ENCODE peak calls at places on chromosomes 1 and 21, in nine cellular contexts. Y is GM06990, T is fibroblast of mammary gland, Q is RWPE1, F is fibroblast of pulmonary artery, W is HFFc6, R is nephron progenitor cell, S is GM13976, N is tibial nerve. X is an unnamed sample.

GRCh38 chr1:102861247-102861646 is 247.1 kb downstream of the COL11A1 start:
- DNase-seq in Y (no peak), T (no peak), Q (no peak), F (no peak), W (no peak), R (no peak), S (no peak), N (no peak), X (no peak)

GRCh38 chr1:43358121-43358745 is 548 bp upstream of the CDC20 start:
- DNase-seq in Y (peak; percentile 19), T (peak; percentile 59), Q (peak; percentile 48), F (peak; percentile 49), W (peak; percentile 38), R (no peak), S (peak; percentile 73), N (no peak), X (no peak)

GRCh38 chr1:52186449-52186848 is 44.6 kb downstream of the ZFYVE9 start:
- DNase-seq in Y (no peak), T (peak; percentile 13), Q (no peak), F (peak; percentile 46), W (no peak), R (no peak), S (no peak), N (no peak), X (no peak)

GRCh38 chr1:25641931-25642611 is 25.5 kb downstream of the MAN1C1 start:
- DNase-seq in Y (no peak), T (peak; percentile 79), Q (no peak), F (peak; percentile 54), W (no peak), R (no peak), S (no peak), N (no peak), X (peak; percentile 7)

GRCh38 chr1:25619101-25619890 is 2.7 kb downstream of the MAN1C1 start:
- DNase-seq in Y (peak; percentile 28), T (no peak), Q (no peak), F (peak; percentile 28), W (no peak), R (peak; percentile 82), S (no peak), N (no peak), X (peak; percentile 37)

GRCh38 chr1:239735081-239735480 is 348.7 kb downstream of the CHRM3 start:
- DNase-seq in Y (no peak), T (no peak), Q (no peak), F (no peak), W (no peak), R (no peak), S (no peak), N (no peak), X (no peak)

GRCh38 chr1:43650306-43650941 is 475 bp downstream of the KDM4A start:
- DNase-seq in Y (peak; percentile 87), T (peak; percentile 99), Q (peak; percentile 100), F (peak; percentile 99), W (peak; percentile 98), R (peak; percentile 93), S (peak; percentile 99), N (peak; percentile 93), X (peak; percentile 91)

GRCh38 chr1:155062702-155063411 is 683 bp upstream of the EFNA4 start:
- DNase-seq in Y (peak; percentile 77), T (peak; percentile 47), Q (no peak), F (peak; percentile 40), W (no peak), R (peak; percentile 92), S (peak; percentile 88), N (no peak), X (peak; percentile 89)

GRCh38 chr1:59985901-59986735 is 59.5 kb upstream of the CYP2J2 start:
- DNase-seq in Y (no peak), T (peak; percentile 71), Q (no peak), F (peak; percentile 12), W (no peak), R (no peak), S (no peak), N (no peak), X (no peak)

GRCh38 chr1:154619181-154619948 is 11.4 kb upstream of the ADAR start:
- DNase-seq in Y (no peak), T (no peak), Q (no peak), F (no peak), W (no peak), R (no peak), S (no peak), N (no peak), X (no peak)

GRCh38 chr21:44800971-44801467 is 601 bp downstream of the UBE2G2 start:
- DNase-seq in Y (no peak), T (peak; percentile 39), Q (peak; percentile 59), F (peak; percentile 35), W (peak; percentile 28), R (peak; percentile 27), S (peak; percentile 77), N (no peak), X (no peak)

GRCh38 chr1:7896994-7897393 is 43.6 kb downstream of the TNFRSF9 start:
- DNase-seq in Y (no peak), T (no peak), Q (no peak), F (no peak), W (no peak), R (no peak), S (no peak), N (no peak), X (no peak)

GRCh38 chr1:48208652-48209051 is 13.9 kb upstream of the SLC5A9 start:
- DNase-seq in Y (no peak), T (no peak), Q (no peak), F (no peak), W (no peak), R (no peak), S (no peak), N (no peak), X (no peak)

GRCh38 chr1:77899647-77900320 is 11.4 kb downstream of the NEXN start:
- DNase-seq in Y (no peak), T (peak; percentile 47), Q (no peak), F (peak; percentile 31), W (no peak), R (no peak), S (no peak), N (no peak), X (no peak)

GRCh38 chr21:35940074-35940927 is 120.0 kb downstream of the SETD4 start:
- DNase-seq in Y (no peak), T (peak; percentile 86), Q (peak; percentile 51), F (peak; percentile 86), W (peak; percentile 75), R (peak; percentile 35), S (peak; percentile 38), N (peak; percentile 25), X (no peak)

GRCh38 chr1:25204797-25205441 is 27.4 kb downstream of the SYF2 start:
- DNase-seq in Y (no peak), T (peak; percentile 70), Q (peak; percentile 72), F (peak; percentile 70), W (peak; percentile 74), R (no peak), S (peak; percentile 70), N (no peak), X (no peak)

GRCh38 chr1:225745231-225745630 is 32.4 kb upstream of the SRP9 start:
- DNase-seq in Y (no peak), T (no peak), Q (no peak), F (no peak), W (no peak), R (no peak), S (no peak), N (no peak), X (no peak)

DNA sequence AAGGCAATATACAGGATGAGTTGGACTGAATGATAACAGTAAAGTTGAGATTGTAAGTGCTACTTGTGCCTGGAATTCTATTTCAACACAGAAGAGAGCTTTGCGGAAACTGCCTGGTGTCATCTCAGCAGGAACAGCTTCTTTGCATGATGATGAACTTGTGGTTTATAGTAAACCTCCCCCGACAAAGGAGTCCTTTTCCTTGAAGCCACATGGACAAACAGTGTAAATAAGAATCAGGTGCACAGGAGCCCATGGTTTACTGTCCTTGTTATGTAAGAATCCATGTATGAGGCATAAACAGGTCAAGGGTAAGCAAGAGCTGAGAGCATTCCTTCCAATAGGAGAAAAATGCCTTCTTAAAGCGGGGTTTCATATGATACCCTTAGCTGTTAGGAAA is 66.2 kb downstream of the PCNX2 start:
- DNase-seq in Y (no peak), T (peak; percentile 19), Q (no peak), F (no peak), W (no peak), R (no peak), S (no peak), N (no peak), X (no peak)
- TF ChIP-seq CTCF in Y (no peak), T (no peak), Q (no peak), F (no peak), W (no peak), R (no peak), S (no peak), N (no peak), X (no peak)

DNA sequence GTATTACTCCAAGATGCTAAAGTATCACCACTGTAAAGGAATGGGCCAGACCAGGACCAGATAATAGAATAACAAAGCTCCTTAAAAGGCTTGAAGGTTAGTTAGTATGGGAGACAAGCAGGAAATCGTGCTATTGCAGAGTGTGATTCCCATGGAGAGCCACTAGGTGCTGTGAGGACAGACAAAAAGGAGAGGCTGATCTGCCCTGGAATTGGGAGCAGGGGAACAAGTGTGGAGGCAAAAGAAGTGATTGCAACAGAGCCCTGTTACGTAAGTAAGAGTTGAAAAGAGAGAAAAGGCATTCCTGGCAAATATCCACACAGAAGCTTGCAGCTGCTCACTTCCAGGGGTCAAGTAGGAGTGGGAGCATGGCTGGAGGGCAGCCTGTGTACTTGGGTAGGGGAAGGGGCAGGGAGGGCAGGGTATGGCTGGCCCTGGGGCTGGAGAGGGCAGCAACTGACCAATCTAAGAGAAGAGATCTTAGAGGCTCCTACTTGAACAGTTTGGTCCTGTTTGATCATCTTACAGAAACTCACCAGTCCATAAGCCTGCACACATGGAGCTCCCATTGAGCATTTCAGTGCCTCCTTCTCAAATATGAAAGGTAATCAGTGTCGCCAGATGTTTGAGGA is 207.7 kb upstream of the GJB5 start:
- DNase-seq in Y (no peak), T (no peak), Q (no peak), F (no peak), W (no peak), R (no peak), S (no peak), N (no peak), X (no peak)
- TF ChIP-seq CTCF in Y (no peak), T (no peak), Q (no peak), F (no peak), W (no peak), R (peak; percentile 33), S (no peak), N (no peak), X (peak; percentile 39)

GRCh38 chr1:188089015-188089414 is 1260.3 kb downstream of the PLA2G4A start:
- DNase-seq in Y (no peak), T (no peak), Q (no peak), F (no peak), W (no peak), R (no peak), S (no peak), N (no peak), X (no peak)
- TF ChIP-seq CTCF in Y (no peak), T (no peak), Q (no peak), F (no peak), W (no peak), R (no peak), S (no peak), N (no peak), X (no peak)

DNA sequence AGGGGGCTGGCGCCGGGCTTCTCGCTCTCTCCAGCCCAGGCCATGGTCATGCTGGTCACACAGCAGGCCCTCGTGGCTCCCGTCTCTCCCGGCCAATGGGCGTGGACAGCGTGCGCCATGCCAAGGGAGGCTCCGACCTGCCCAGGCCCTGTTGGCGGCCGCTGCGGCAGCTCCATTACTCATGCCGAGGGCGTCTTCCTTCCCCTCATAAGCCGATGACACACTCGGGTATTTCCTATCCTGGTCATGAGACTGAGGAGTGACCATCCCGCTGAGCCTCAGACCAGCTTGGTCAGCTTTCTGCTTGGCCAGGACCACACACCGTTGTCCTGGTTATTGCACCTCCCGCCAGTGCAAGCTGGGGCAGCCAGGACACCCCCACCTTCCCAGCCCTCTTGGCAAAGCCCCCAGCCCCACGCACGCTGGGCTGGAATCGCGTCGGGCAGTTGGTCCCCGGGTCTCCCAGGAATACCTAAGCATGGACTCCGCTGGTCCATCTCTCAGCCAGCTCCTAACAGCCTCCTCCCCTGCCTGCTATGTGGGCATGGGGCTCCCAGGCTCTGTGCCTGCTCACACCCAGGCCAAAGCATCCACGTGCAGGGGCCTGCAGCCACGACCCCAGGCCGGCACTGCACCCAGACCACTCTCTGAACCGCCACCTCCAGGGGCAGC is 49.8 kb downstream of the ARHGEF16 start:
- DNase-seq in Y (no peak), T (peak; percentile 93), Q (peak; percentile 91), F (peak; percentile 85), W (peak; percentile 97), R (no peak), S (no peak), N (peak; percentile 63), X (no peak)
- TF ChIP-seq CTCF in Y (no peak), T (no peak), Q (no peak), F (no peak), W (no peak), R (no peak), S (no peak), N (no peak), X (no peak)